ENCODE peak calls at places on chromosomes 3 and 15, in nine cellular contexts. One of them, this sample, is unnamed.
A peak's percentile ranks its signal among the peaks of the same experiment; 100 is the strongest.

GRCh38 chr3:23004971-23005370 is 198.2 kb upstream of the UBE2E2 start:
- DNase-seq in CD8-positive, alpha-beta T cell: no peak
- DNase-seq in GM13976: no peak
- DNase-seq in T47D: no peak
- DNase-seq in hippocampal formation: no peak
- DNase-seq in stimulated activated CD4-positive, alpha-beta T cell treated with anti-CD3 and anti-CD28 coated beads, TNF-alpha, amount 100 ng/mL, for 48 hours: no peak
- DNase-seq in hypothalamus: no peak
- DNase-seq in OCI-M1: no peak
- DNase-seq in NCI-H446: no peak
- DNase-seq in this sample: no peak

GRCh38 chr3:196942915-196943277 is 568 bp upstream of the NCBP2 start:
- DNase-seq in T47D: no peak
- DNase-seq in OCI-M1: no peak
- DNase-seq in hippocampal formation: no peak
- DNase-seq in stimulated activated CD4-positive, alpha-beta T cell treated with anti-CD3 and anti-CD28 coated beads, TNF-alpha, amount 100 ng/mL, for 48 hours: no peak
- DNase-seq in GM13976: no peak
- DNase-seq in hypothalamus: peak; percentile 13
- DNase-seq in NCI-H446: no peak
- DNase-seq in CD8-positive, alpha-beta T cell: no peak
- DNase-seq in this sample: no peak

GRCh38 chr3:169940486-169941181 is 26.0 kb upstream of the SEC62 start:
- DNase-seq in GM13976: no peak
- DNase-seq in hippocampal formation: no peak
- DNase-seq in CD8-positive, alpha-beta T cell: no peak
- DNase-seq in NCI-H446: no peak
- DNase-seq in stimulated activated CD4-positive, alpha-beta T cell treated with anti-CD3 and anti-CD28 coated beads, TNF-alpha, amount 100 ng/mL, for 48 hours: no peak
- DNase-seq in OCI-M1: peak; percentile 19
- DNase-seq in T47D: no peak
- DNase-seq in hypothalamus: no peak
- DNase-seq in this sample: peak; percentile 42

GRCh38 chr3:24853685-24854341 is 359.2 kb upstream of the THRB start:
- DNase-seq in NCI-H446: no peak
- DNase-seq in OCI-M1: no peak
- DNase-seq in CD8-positive, alpha-beta T cell: no peak
- DNase-seq in stimulated activated CD4-positive, alpha-beta T cell treated with anti-CD3 and anti-CD28 coated beads, TNF-alpha, amount 100 ng/mL, for 48 hours: no peak
- DNase-seq in hypothalamus: no peak
- DNase-seq in T47D: no peak
- DNase-seq in hippocampal formation: no peak
- DNase-seq in GM13976: no peak
- DNase-seq in this sample: no peak

GRCh38 chr15:80615783-80616391 is 79.2 kb upstream of the ABHD17C start:
- DNase-seq in GM13976: no peak
- DNase-seq in T47D: no peak
- DNase-seq in hypothalamus: peak; percentile 1
- DNase-seq in CD8-positive, alpha-beta T cell: no peak
- DNase-seq in stimulated activated CD4-positive, alpha-beta T cell treated with anti-CD3 and anti-CD28 coated beads, TNF-alpha, amount 100 ng/mL, for 48 hours: no peak
- DNase-seq in NCI-H446: peak; percentile 80
- DNase-seq in OCI-M1: peak; percentile 23
- DNase-seq in hippocampal formation: no peak
- DNase-seq in this sample: no peak

GRCh38 chr3:133445111-133445510 is 45.3 kb downstream of the BFSP2 start:
- DNase-seq in hippocampal formation: no peak
- DNase-seq in stimulated activated CD4-positive, alpha-beta T cell treated with anti-CD3 and anti-CD28 coated beads, TNF-alpha, amount 100 ng/mL, for 48 hours: no peak
- DNase-seq in T47D: no peak
- DNase-seq in CD8-positive, alpha-beta T cell: no peak
- DNase-seq in GM13976: no peak
- DNase-seq in hypothalamus: no peak
- DNase-seq in NCI-H446: no peak
- DNase-seq in OCI-M1: no peak
- DNase-seq in this sample: no peak

GRCh38 chr3:192033246-192033645 is 572.3 kb downstream of the PYDC2 start:
- DNase-seq in stimulated activated CD4-positive, alpha-beta T cell treated with anti-CD3 and anti-CD28 coated beads, TNF-alpha, amount 100 ng/mL, for 48 hours: no peak
- DNase-seq in hippocampal formation: no peak
- DNase-seq in NCI-H446: no peak
- DNase-seq in T47D: no peak
- DNase-seq in CD8-positive, alpha-beta T cell: no peak
- DNase-seq in hypothalamus: no peak
- DNase-seq in OCI-M1: no peak
- DNase-seq in GM13976: no peak
- DNase-seq in this sample: no peak

GRCh38 chr15:98000249-98001203 is 40.0 kb downstream of the ARRDC4 start:
- DNase-seq in T47D: no peak
- DNase-seq in hypothalamus: no peak
- DNase-seq in CD8-positive, alpha-beta T cell: no peak
- DNase-seq in hippocampal formation: no peak
- DNase-seq in stimulated activated CD4-positive, alpha-beta T cell treated with anti-CD3 and anti-CD28 coated beads, TNF-alpha, amount 100 ng/mL, for 48 hours: no peak
- DNase-seq in NCI-H446: no peak
- DNase-seq in GM13976: no peak
- DNase-seq in OCI-M1: no peak
- DNase-seq in this sample: no peak

GRCh38 chr3:132550579-132551305 is 46.3 kb upstream of the ACKR4 start:
- DNase-seq in NCI-H446: no peak
- DNase-seq in hypothalamus: no peak
- DNase-seq in CD8-positive, alpha-beta T cell: no peak
- DNase-seq in stimulated activated CD4-positive, alpha-beta T cell treated with anti-CD3 and anti-CD28 coated beads, TNF-alpha, amount 100 ng/mL, for 48 hours: no peak
- DNase-seq in T47D: no peak
- DNase-seq in GM13976: no peak
- DNase-seq in hippocampal formation: no peak
- DNase-seq in OCI-M1: peak; percentile 81
- DNase-seq in this sample: no peak

GRCh38 chr3:18425641-18426403 is 683 bp upstream of the SATB1 start:
- DNase-seq in hippocampal formation: peak; percentile 67
- DNase-seq in CD8-positive, alpha-beta T cell: peak; percentile 79
- DNase-seq in hypothalamus: peak; percentile 69
- DNase-seq in T47D: no peak
- DNase-seq in NCI-H446: no peak
- DNase-seq in stimulated activated CD4-positive, alpha-beta T cell treated with anti-CD3 and anti-CD28 coated beads, TNF-alpha, amount 100 ng/mL, for 48 hours: peak; percentile 78
- DNase-seq in OCI-M1: no peak
- DNase-seq in GM13976: no peak
- DNase-seq in this sample: no peak

GRCh38 chr15:42621386-42621785 is 46.0 kb downstream of the STARD9 start:
- DNase-seq in hippocampal formation: no peak
- DNase-seq in T47D: no peak
- DNase-seq in hypothalamus: no peak
- DNase-seq in OCI-M1: no peak
- DNase-seq in NCI-H446: no peak
- DNase-seq in CD8-positive, alpha-beta T cell: no peak
- DNase-seq in GM13976: no peak
- DNase-seq in stimulated activated CD4-positive, alpha-beta T cell treated with anti-CD3 and anti-CD28 coated beads, TNF-alpha, amount 100 ng/mL, for 48 hours: no peak
- DNase-seq in this sample: no peak

GRCh38 chr15:74768771-74769342 is 13.0 kb upstream of the CSK start:
- DNase-seq in stimulated activated CD4-positive, alpha-beta T cell treated with anti-CD3 and anti-CD28 coated beads, TNF-alpha, amount 100 ng/mL, for 48 hours: no peak
- DNase-seq in GM13976: peak; percentile 82
- DNase-seq in NCI-H446: peak; percentile 36
- DNase-seq in T47D: peak; percentile 81
- DNase-seq in OCI-M1: peak; percentile 74
- DNase-seq in hypothalamus: peak; percentile 49
- DNase-seq in hippocampal formation: peak; percentile 62
- DNase-seq in CD8-positive, alpha-beta T cell: peak; percentile 69
- DNase-seq in this sample: peak; percentile 80

GRCh38 chr3:72008226-72008996 is 223.5 kb upstream of the PROK2 start:
- DNase-seq in GM13976: no peak
- DNase-seq in stimulated activated CD4-positive, alpha-beta T cell treated with anti-CD3 and anti-CD28 coated beads, TNF-alpha, amount 100 ng/mL, for 48 hours: no peak
- DNase-seq in NCI-H446: no peak
- DNase-seq in T47D: no peak
- DNase-seq in hypothalamus: no peak
- DNase-seq in CD8-positive, alpha-beta T cell: no peak
- DNase-seq in OCI-M1: peak; percentile 23
- DNase-seq in hippocampal formation: no peak
- DNase-seq in this sample: no peak

GRCh38 chr3:9403463-9403862 is 6.0 kb downstream of the SETD5 start:
- DNase-seq in NCI-H446: no peak
- DNase-seq in hypothalamus: no peak
- DNase-seq in CD8-positive, alpha-beta T cell: no peak
- DNase-seq in T47D: no peak
- DNase-seq in OCI-M1: no peak
- DNase-seq in stimulated activated CD4-positive, alpha-beta T cell treated with anti-CD3 and anti-CD28 coated beads, TNF-alpha, amount 100 ng/mL, for 48 hours: no peak
- DNase-seq in hippocampal formation: no peak
- DNase-seq in GM13976: no peak
- DNase-seq in this sample: no peak

GRCh38 chr15:78811124-78811824 is at the start of gene ADAMTS7:
- DNase-seq in stimulated activated CD4-positive, alpha-beta T cell treated with anti-CD3 and anti-CD28 coated beads, TNF-alpha, amount 100 ng/mL, for 48 hours: peak; percentile 43
- DNase-seq in hippocampal formation: peak; percentile 57
- DNase-seq in hypothalamus: peak; percentile 74
- DNase-seq in OCI-M1: peak; percentile 54
- DNase-seq in T47D: peak; percentile 91
- DNase-seq in NCI-H446: no peak
- DNase-seq in CD8-positive, alpha-beta T cell: peak; percentile 66
- DNase-seq in GM13976: peak; percentile 95
- DNase-seq in this sample: peak; percentile 98

GRCh38 chr3:191353022-191353777 is 22.9 kb upstream of the UTS2B start:
- DNase-seq in stimulated activated CD4-positive, alpha-beta T cell treated with anti-CD3 and anti-CD28 coated beads, TNF-alpha, amount 100 ng/mL, for 48 hours: no peak
- DNase-seq in T47D: no peak
- DNase-seq in hypothalamus: no peak
- DNase-seq in NCI-H446: no peak
- DNase-seq in CD8-positive, alpha-beta T cell: no peak
- DNase-seq in hippocampal formation: no peak
- DNase-seq in OCI-M1: no peak
- DNase-seq in GM13976: no peak
- DNase-seq in this sample: no peak

GRCh38 chr3:9146367-9147071 is 102.9 kb downstream of the SRGAP3 start:
- DNase-seq in OCI-M1: no peak
- DNase-seq in T47D: no peak
- DNase-seq in CD8-positive, alpha-beta T cell: no peak
- DNase-seq in hypothalamus: no peak
- DNase-seq in GM13976: no peak
- DNase-seq in stimulated activated CD4-positive, alpha-beta T cell treated with anti-CD3 and anti-CD28 coated beads, TNF-alpha, amount 100 ng/mL, for 48 hours: no peak
- DNase-seq in NCI-H446: no peak
- DNase-seq in hippocampal formation: no peak
- DNase-seq in this sample: no peak

GRCh38 chr15:52680041-52680391 is 828 bp upstream of the ATOSA start:
- DNase-seq in OCI-M1: peak; percentile 28
- DNase-seq in GM13976: no peak
- DNase-seq in NCI-H446: no peak
- DNase-seq in CD8-positive, alpha-beta T cell: no peak
- DNase-seq in stimulated activated CD4-positive, alpha-beta T cell treated with anti-CD3 and anti-CD28 coated beads, TNF-alpha, amount 100 ng/mL, for 48 hours: no peak
- DNase-seq in T47D: no peak
- DNase-seq in hippocampal formation: no peak
- DNase-seq in hypothalamus: no peak
- DNase-seq in this sample: no peak

GRCh38 chr3:23884481-23884880 is 32.3 kb downstream of the NKIRAS1 start:
- DNase-seq in GM13976: no peak
- DNase-seq in stimulated activated CD4-positive, alpha-beta T cell treated with anti-CD3 and anti-CD28 coated beads, TNF-alpha, amount 100 ng/mL, for 48 hours: no peak
- DNase-seq in hypothalamus: no peak
- DNase-seq in T47D: no peak
- DNase-seq in OCI-M1: peak; percentile 21
- DNase-seq in CD8-positive, alpha-beta T cell: no peak
- DNase-seq in hippocampal formation: no peak
- DNase-seq in NCI-H446: no peak
- DNase-seq in this sample: no peak

GRCh38 chr3:194250104-194251002 is 100.8 kb downstream of the CPN2 start:
- DNase-seq in hippocampal formation: no peak
- DNase-seq in stimulated activated CD4-positive, alpha-beta T cell treated with anti-CD3 and anti-CD28 coated beads, TNF-alpha, amount 100 ng/mL, for 48 hours: no peak
- DNase-seq in T47D: no peak
- DNase-seq in hypothalamus: no peak
- DNase-seq in GM13976: no peak
- DNase-seq in OCI-M1: no peak
- DNase-seq in CD8-positive, alpha-beta T cell: no peak
- DNase-seq in NCI-H446: no peak
- DNase-seq in this sample: no peak

GRCh38 chr15:80404057-80404718 is at the start of gene ARNT2:
- DNase-seq in GM13976: peak; percentile 56
- DNase-seq in hypothalamus: peak; percentile 77
- DNase-seq in NCI-H446: no peak
- DNase-seq in T47D: peak; percentile 37
- DNase-seq in stimulated activated CD4-positive, alpha-beta T cell treated with anti-CD3 and anti-CD28 coated beads, TNF-alpha, amount 100 ng/mL, for 48 hours: no peak
- DNase-seq in hippocampal formation: peak; percentile 65
- DNase-seq in CD8-positive, alpha-beta T cell: no peak
- DNase-seq in OCI-M1: no peak
- DNase-seq in this sample: peak; percentile 57

GRCh38 chr3:30655187-30655812 is 48.9 kb downstream of the TGFBR2 start:
- DNase-seq in stimulated activated CD4-positive, alpha-beta T cell treated with anti-CD3 and anti-CD28 coated beads, TNF-alpha, amount 100 ng/mL, for 48 hours: no peak
- DNase-seq in NCI-H446: no peak
- DNase-seq in CD8-positive, alpha-beta T cell: peak; percentile 41
- DNase-seq in hypothalamus: no peak
- DNase-seq in OCI-M1: no peak
- DNase-seq in T47D: no peak
- DNase-seq in hippocampal formation: no peak
- DNase-seq in GM13976: no peak
- DNase-seq in this sample: peak; percentile 25

GRCh38 chr3:162278834-162279233 is 782.2 kb downstream of the OTOL1 start:
- DNase-seq in NCI-H446: no peak
- DNase-seq in OCI-M1: no peak
- DNase-seq in hypothalamus: no peak
- DNase-seq in CD8-positive, alpha-beta T cell: no peak
- DNase-seq in hippocampal formation: no peak
- DNase-seq in T47D: no peak
- DNase-seq in GM13976: no peak
- DNase-seq in stimulated activated CD4-positive, alpha-beta T cell treated with anti-CD3 and anti-CD28 coated beads, TNF-alpha, amount 100 ng/mL, for 48 hours: no peak
- DNase-seq in this sample: no peak

GRCh38 chr3:55779543-55779942 is 292.4 kb upstream of the WNT5A start:
- DNase-seq in GM13976: no peak
- DNase-seq in OCI-M1: no peak
- DNase-seq in hypothalamus: no peak
- DNase-seq in stimulated activated CD4-positive, alpha-beta T cell treated with anti-CD3 and anti-CD28 coated beads, TNF-alpha, amount 100 ng/mL, for 48 hours: no peak
- DNase-seq in CD8-positive, alpha-beta T cell: no peak
- DNase-seq in hippocampal formation: no peak
- DNase-seq in NCI-H446: no peak
- DNase-seq in T47D: no peak
- DNase-seq in this sample: no peak

GRCh38 chr3:179921500-179921899 is 115.2 kb downstream of the PEX5L start:
- DNase-seq in hypothalamus: no peak
- DNase-seq in OCI-M1: no peak
- DNase-seq in hippocampal formation: no peak
- DNase-seq in NCI-H446: no peak
- DNase-seq in GM13976: peak; percentile 53
- DNase-seq in CD8-positive, alpha-beta T cell: no peak
- DNase-seq in T47D: no peak
- DNase-seq in stimulated activated CD4-positive, alpha-beta T cell treated with anti-CD3 and anti-CD28 coated beads, TNF-alpha, amount 100 ng/mL, for 48 hours: no peak
- DNase-seq in this sample: peak; percentile 46

GRCh38 chr3:133488785-133489367 is 84.6 kb upstream of the CDV3 start:
- DNase-seq in hypothalamus: no peak
- DNase-seq in NCI-H446: no peak
- DNase-seq in CD8-positive, alpha-beta T cell: no peak
- DNase-seq in OCI-M1: peak; percentile 74
- DNase-seq in T47D: no peak
- DNase-seq in stimulated activated CD4-positive, alpha-beta T cell treated with anti-CD3 and anti-CD28 coated beads, TNF-alpha, amount 100 ng/mL, for 48 hours: no peak
- DNase-seq in GM13976: no peak
- DNase-seq in hippocampal formation: no peak
- DNase-seq in this sample: no peak

GRCh38 chr3:72548992-72549391 is 299.3 kb downstream of the SHQ1 start:
- DNase-seq in hippocampal formation: no peak
- DNase-seq in stimulated activated CD4-positive, alpha-beta T cell treated with anti-CD3 and anti-CD28 coated beads, TNF-alpha, amount 100 ng/mL, for 48 hours: no peak
- DNase-seq in GM13976: no peak
- DNase-seq in T47D: no peak
- DNase-seq in NCI-H446: no peak
- DNase-seq in OCI-M1: no peak
- DNase-seq in hypothalamus: no peak
- DNase-seq in CD8-positive, alpha-beta T cell: no peak
- DNase-seq in this sample: no peak

GRCh38 chr3:147799601-147800000 is 390.4 kb downstream of the ZIC1 start:
- DNase-seq in CD8-positive, alpha-beta T cell: no peak
- DNase-seq in GM13976: no peak
- DNase-seq in stimulated activated CD4-positive, alpha-beta T cell treated with anti-CD3 and anti-CD28 coated beads, TNF-alpha, amount 100 ng/mL, for 48 hours: no peak
- DNase-seq in OCI-M1: no peak
- DNase-seq in hippocampal formation: no peak
- DNase-seq in NCI-H446: no peak
- DNase-seq in T47D: no peak
- DNase-seq in hypothalamus: no peak
- DNase-seq in this sample: no peak

GRCh38 chr15:42371125-42371524 is 11.8 kb downstream of the CAPN3 start:
- DNase-seq in hypothalamus: no peak
- DNase-seq in T47D: no peak
- DNase-seq in CD8-positive, alpha-beta T cell: no peak
- DNase-seq in OCI-M1: peak; percentile 37
- DNase-seq in stimulated activated CD4-positive, alpha-beta T cell treated with anti-CD3 and anti-CD28 coated beads, TNF-alpha, amount 100 ng/mL, for 48 hours: no peak
- DNase-seq in NCI-H446: no peak
- DNase-seq in hippocampal formation: no peak
- DNase-seq in GM13976: no peak
- DNase-seq in this sample: no peak

GRCh38 chr3:4983739-4984510 is 4.7 kb downstream of the BHLHE40 start:
- DNase-seq in stimulated activated CD4-positive, alpha-beta T cell treated with anti-CD3 and anti-CD28 coated beads, TNF-alpha, amount 100 ng/mL, for 48 hours: peak; percentile 54
- DNase-seq in NCI-H446: no peak
- DNase-seq in T47D: no peak
- DNase-seq in hippocampal formation: no peak
- DNase-seq in GM13976: peak; percentile 65
- DNase-seq in OCI-M1: no peak
- DNase-seq in CD8-positive, alpha-beta T cell: peak; percentile 77
- DNase-seq in hypothalamus: peak; percentile 13
- DNase-seq in this sample: peak; percentile 69

GRCh38 chr3:58386966-58387365 is 46.7 kb downstream of the PDHB start:
- DNase-seq in hypothalamus: peak; percentile 37
- DNase-seq in CD8-positive, alpha-beta T cell: no peak
- DNase-seq in OCI-M1: no peak
- DNase-seq in T47D: no peak
- DNase-seq in NCI-H446: no peak
- DNase-seq in hippocampal formation: peak; percentile 83
- DNase-seq in GM13976: no peak
- DNase-seq in stimulated activated CD4-positive, alpha-beta T cell treated with anti-CD3 and anti-CD28 coated beads, TNF-alpha, amount 100 ng/mL, for 48 hours: no peak
- DNase-seq in this sample: no peak

This sample was measured in GM20000.